ENCODE peak calls at places on chromosomes 12 and 14, in seven cellular contexts. One of them, this sample, is unnamed.
A peak's percentile ranks its signal among the peaks of the same experiment; 100 is the strongest.

GRCh38 chr12:6338955-6339761 is 2.7 kb downstream of the TNFRSF1A start:
- DNase-seq in transverse colon: no peak
- DNase-seq in esophagus muscularis mucosa: no peak
- DNase-seq in colonic mucosa: no peak
- DNase-seq in mammary epithelial cell: no peak
- DNase-seq in uterus: no peak
- DNase-seq in upper lobe of right lung: no peak
- DNase-seq in this sample: no peak

GRCh38 chr12:105504286-105504685 is 173.8 kb downstream of the C12orf75 start:
- DNase-seq in transverse colon: no peak
- DNase-seq in esophagus muscularis mucosa: peak; percentile 31
- DNase-seq in colonic mucosa: no peak
- DNase-seq in mammary epithelial cell: no peak
- DNase-seq in uterus: no peak
- DNase-seq in upper lobe of right lung: no peak
- DNase-seq in this sample: no peak

GRCh38 chr12:42236017-42236416 is 2.0 kb downstream of the YAF2 start:
- DNase-seq in transverse colon: no peak
- DNase-seq in esophagus muscularis mucosa: no peak
- DNase-seq in colonic mucosa: no peak
- DNase-seq in mammary epithelial cell: no peak
- DNase-seq in uterus: no peak
- DNase-seq in upper lobe of right lung: no peak
- DNase-seq in this sample: no peak

GRCh38 chr14:74655597-74656389 is 43.8 kb upstream of the LTBP2 start:
- DNase-seq in transverse colon: no peak
- DNase-seq in esophagus muscularis mucosa: no peak
- DNase-seq in colonic mucosa: no peak
- DNase-seq in mammary epithelial cell: peak; percentile 76
- DNase-seq in uterus: no peak
- DNase-seq in upper lobe of right lung: no peak
- DNase-seq in this sample: no peak

GRCh38 chr12:131229426-131230339 is 276.0 kb downstream of the ADGRD1 start:
- DNase-seq in transverse colon: no peak
- DNase-seq in esophagus muscularis mucosa: no peak
- DNase-seq in colonic mucosa: no peak
- DNase-seq in mammary epithelial cell: no peak
- DNase-seq in uterus: peak; percentile 68
- DNase-seq in upper lobe of right lung: peak; percentile 58
- DNase-seq in this sample: no peak

GRCh38 chr12:99339663-99340062 is 307.9 kb upstream of the GARIN6 start:
- DNase-seq in transverse colon: no peak
- DNase-seq in esophagus muscularis mucosa: no peak
- DNase-seq in colonic mucosa: no peak
- DNase-seq in mammary epithelial cell: no peak
- DNase-seq in uterus: no peak
- DNase-seq in upper lobe of right lung: no peak
- DNase-seq in this sample: no peak

GRCh38 chr12:6205144-6205539 is 4.9 kb downstream of the CD9 start:
- DNase-seq in transverse colon: peak; percentile 60
- DNase-seq in esophagus muscularis mucosa: no peak
- DNase-seq in colonic mucosa: peak; percentile 44
- DNase-seq in mammary epithelial cell: no peak
- DNase-seq in uterus: peak; percentile 85
- DNase-seq in upper lobe of right lung: no peak
- DNase-seq in this sample: no peak

GRCh38 chr14:77024171-77024627 is 4.3 kb downstream of the IRF2BPL start:
- DNase-seq in transverse colon: peak; percentile 67
- DNase-seq in esophagus muscularis mucosa: no peak
- DNase-seq in colonic mucosa: peak; percentile 75
- DNase-seq in mammary epithelial cell: peak; percentile 65
- DNase-seq in uterus: peak; percentile 49
- DNase-seq in upper lobe of right lung: no peak
- DNase-seq in this sample: no peak

GRCh38 chr12:114445401-114446323 is 39.7 kb upstream of the TBX5 start:
- DNase-seq in transverse colon: no peak
- DNase-seq in esophagus muscularis mucosa: no peak
- DNase-seq in colonic mucosa: no peak
- DNase-seq in mammary epithelial cell: no peak
- DNase-seq in uterus: no peak
- DNase-seq in upper lobe of right lung: no peak
- DNase-seq in this sample: no peak

GRCh38 chr12:13835657-13836056 is 145.7 kb downstream of the GRIN2B start:
- DNase-seq in transverse colon: no peak
- DNase-seq in esophagus muscularis mucosa: peak; percentile 39
- DNase-seq in colonic mucosa: no peak
- DNase-seq in mammary epithelial cell: no peak
- DNase-seq in uterus: no peak
- DNase-seq in upper lobe of right lung: no peak
- DNase-seq in this sample: no peak

DNA sequence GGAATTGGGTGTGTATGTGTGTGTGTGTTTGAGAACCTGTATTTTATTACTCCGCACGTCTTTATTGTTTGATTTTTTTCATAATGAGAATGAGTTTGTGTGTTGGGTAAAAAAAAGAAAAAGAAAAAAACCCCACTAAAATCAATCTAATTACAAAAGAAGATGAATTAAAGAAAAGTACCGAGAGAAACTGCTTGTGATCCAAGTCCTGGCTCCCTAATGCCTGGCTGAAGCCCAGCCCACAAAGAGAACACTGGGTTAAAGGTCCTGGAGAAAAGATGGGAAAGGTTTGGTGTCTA is 571 bp upstream of the BCL2L2 start:
- DNase-seq in transverse colon: no peak
- DNase-seq in esophagus muscularis mucosa: no peak
- DNase-seq in colonic mucosa: no peak
- DNase-seq in mammary epithelial cell: no peak
- DNase-seq in uterus: no peak
- DNase-seq in upper lobe of right lung: no peak
- DNase-seq in this sample: no peak
- H3K27ac ChIP-seq in transverse colon: peak overlapping the region; percentile 92
- H3K27ac ChIP-seq in esophagus muscularis mucosa: peak overlapping the region; percentile 87
- H3K27ac ChIP-seq in colonic mucosa: peak overlapping the region; percentile 91
- H3K27ac ChIP-seq in mammary epithelial cell: peak overlapping the region; percentile 60
- H3K27ac ChIP-seq in uterus: peak overlapping the region; percentile 86
- H3K27ac ChIP-seq in upper lobe of right lung: peak overlapping the region; percentile 89
- H3K27ac ChIP-seq in this sample: no peak overlapping the region

DNA sequence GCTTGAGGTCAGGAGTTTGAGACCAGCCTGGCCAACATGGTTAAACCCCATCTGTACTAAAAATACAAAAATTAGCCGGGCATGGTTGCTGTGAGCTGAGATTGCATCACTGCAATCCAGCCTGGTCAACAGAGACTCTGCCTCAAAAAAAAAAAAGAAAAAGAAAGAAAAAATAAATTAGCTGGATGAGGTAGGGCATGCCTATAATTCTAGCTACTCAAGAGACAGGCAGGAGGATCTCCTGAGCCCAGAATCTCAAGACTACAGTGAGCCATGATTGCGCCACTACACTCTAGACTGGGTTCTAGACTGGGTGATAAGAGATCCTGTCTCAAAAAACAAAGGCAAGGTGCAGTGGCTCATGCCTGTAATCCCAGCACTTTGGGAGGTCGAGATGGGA is 16.9 kb downstream of the PPP4R3A start:
- DNase-seq in transverse colon: no peak
- DNase-seq in esophagus muscularis mucosa: no peak
- DNase-seq in colonic mucosa: no peak
- DNase-seq in mammary epithelial cell: no peak
- DNase-seq in uterus: no peak
- DNase-seq in upper lobe of right lung: no peak
- DNase-seq in this sample: no peak
- H3K4me1 ChIP-seq in transverse colon: peaks cover 50% of the 10 kb centered on the region
- H3K4me1 ChIP-seq in esophagus muscularis mucosa: peaks cover 68% of the 10 kb centered on the region
- H3K4me1 ChIP-seq in colonic mucosa: peaks cover 4% of the 10 kb centered on the region
- H3K4me1 ChIP-seq in mammary epithelial cell: peaks cover 8% of the 10 kb centered on the region
- H3K4me1 ChIP-seq in uterus: peaks cover 5% of the 10 kb centered on the region
- H3K4me1 ChIP-seq in upper lobe of right lung: peaks cover 60% of the 10 kb centered on the region
- H3K4me1 ChIP-seq in this sample: no peaks in the 10 kb centered on the region

DNA sequence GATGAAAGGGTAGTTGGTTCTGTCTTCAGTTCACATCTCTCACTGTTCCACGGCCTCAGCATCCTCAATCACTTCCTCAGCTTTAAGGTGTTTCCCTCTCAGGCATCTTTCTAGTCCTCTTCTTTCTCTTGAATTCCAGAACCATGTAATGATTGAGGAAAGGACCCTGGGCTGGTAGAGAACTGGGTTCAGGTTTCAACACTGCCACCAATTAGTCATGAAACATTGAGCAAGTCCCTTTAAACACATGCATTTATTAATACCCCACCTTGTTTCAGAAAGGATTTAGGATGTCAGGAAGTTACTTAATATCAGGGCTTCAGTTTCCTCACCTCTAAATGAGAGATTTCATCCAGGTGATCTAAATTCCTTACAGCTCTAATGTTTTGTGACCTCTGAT is 7.2 kb downstream of the DMAC2L start:
- DNase-seq in transverse colon: no peak
- DNase-seq in esophagus muscularis mucosa: no peak
- DNase-seq in colonic mucosa: no peak
- DNase-seq in mammary epithelial cell: peak; percentile 72
- DNase-seq in uterus: no peak
- DNase-seq in upper lobe of right lung: no peak
- DNase-seq in this sample: no peak
- H3K36me3 ChIP-seq in transverse colon: peaks cover 2% of the 10 kb centered on the region
- H3K36me3 ChIP-seq in esophagus muscularis mucosa: peaks cover 5% of the 10 kb centered on the region
- H3K36me3 ChIP-seq in colonic mucosa: no peaks in the 10 kb centered on the region
- H3K36me3 ChIP-seq in mammary epithelial cell: peaks cover 4% of the 10 kb centered on the region
- H3K36me3 ChIP-seq in uterus: no peaks in the 10 kb centered on the region
- H3K36me3 ChIP-seq in upper lobe of right lung: peaks cover 8% of the 10 kb centered on the region
- H3K36me3 ChIP-seq in this sample: peaks cover 7% of the 10 kb centered on the region

DNA sequence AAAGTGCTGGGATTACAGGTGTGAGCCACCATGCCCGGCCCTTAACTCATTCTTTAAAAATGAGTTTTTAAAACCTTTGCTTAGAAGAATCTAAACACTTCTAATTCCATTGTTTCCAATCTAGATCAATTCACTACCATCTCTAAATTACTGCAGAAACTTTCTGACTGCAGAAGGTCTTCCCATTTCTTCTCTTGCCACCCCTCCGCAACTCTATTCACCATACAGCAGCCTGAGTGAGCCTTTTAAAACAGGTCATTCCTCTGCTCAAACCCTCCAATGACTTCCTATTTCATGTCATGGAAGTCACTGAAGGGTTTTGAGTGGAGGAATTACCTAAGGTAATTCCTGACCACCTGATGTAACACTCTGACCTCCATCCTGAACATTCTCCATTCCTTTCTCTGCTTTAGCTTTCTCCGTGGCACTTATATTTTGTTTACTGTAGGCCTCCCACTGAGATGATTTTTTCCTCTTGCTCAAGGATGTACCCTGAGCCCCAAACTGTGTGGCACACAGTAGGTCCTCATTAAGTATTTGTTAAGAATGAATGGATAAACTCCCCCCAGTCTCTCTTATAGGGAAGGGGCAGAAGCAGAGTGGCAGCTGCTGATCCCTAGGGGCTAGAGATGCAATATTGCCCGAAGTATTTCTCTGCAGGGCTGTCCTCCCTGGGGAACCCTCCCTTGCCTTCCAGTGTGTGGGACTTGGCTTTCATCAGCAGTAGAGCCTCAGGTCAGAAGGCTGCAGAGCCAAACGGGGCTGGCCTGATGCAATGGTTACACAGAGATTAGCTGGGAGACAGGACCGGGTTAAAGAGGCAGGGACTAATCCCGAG is 1.2 kb downstream of the DDIT3 start:
- DNase-seq in transverse colon: peak; percentile 23
- DNase-seq in esophagus muscularis mucosa: no peak
- DNase-seq in colonic mucosa: peak; percentile 41
- DNase-seq in mammary epithelial cell: peak; percentile 25
- DNase-seq in uterus: peak; percentile 57
- DNase-seq in upper lobe of right lung: no peak
- DNase-seq in this sample: peak; percentile 86
- H3K27ac ChIP-seq in transverse colon: peak overlapping the region; percentile 100
- H3K27ac ChIP-seq in esophagus muscularis mucosa: peak overlapping the region; percentile 98
- H3K27ac ChIP-seq in colonic mucosa: peak overlapping the region; percentile 91
- H3K27ac ChIP-seq in mammary epithelial cell: peak overlapping the region; percentile 89
- H3K27ac ChIP-seq in uterus: peak overlapping the region; percentile 99
- H3K27ac ChIP-seq in upper lobe of right lung: peak overlapping the region; percentile 90
- H3K27ac ChIP-seq in this sample: peak overlapping the region; percentile 76

GRCh38 chr12:56630180-56630632 is at the start of gene BAZ2A:
- DNase-seq in transverse colon: peak; percentile 93
- DNase-seq in esophagus muscularis mucosa: peak; percentile 96
- DNase-seq in colonic mucosa: peak; percentile 95
- DNase-seq in mammary epithelial cell: peak; percentile 77
- DNase-seq in uterus: peak; percentile 83
- DNase-seq in upper lobe of right lung: peak; percentile 94
- DNase-seq in this sample: peak; percentile 40
- H3K4me1 ChIP-seq in transverse colon: peaks cover 52% of the 10 kb centered on the region
- H3K4me1 ChIP-seq in esophagus muscularis mucosa: peaks cover 74% of the 10 kb centered on the region
- H3K4me1 ChIP-seq in colonic mucosa: peaks cover 20% of the 10 kb centered on the region
- H3K4me1 ChIP-seq in mammary epithelial cell: peaks cover 36% of the 10 kb centered on the region
- H3K4me1 ChIP-seq in uterus: peaks cover 30% of the 10 kb centered on the region
- H3K4me1 ChIP-seq in upper lobe of right lung: peaks cover 54% of the 10 kb centered on the region
- H3K4me1 ChIP-seq in this sample: peaks cover 32% of the 10 kb centered on the region

GRCh38 chr14:97916100-97916499 is 1118.9 kb downstream of the VRK1 start:
- DNase-seq in transverse colon: no peak
- DNase-seq in esophagus muscularis mucosa: no peak
- DNase-seq in colonic mucosa: no peak
- DNase-seq in mammary epithelial cell: no peak
- DNase-seq in uterus: no peak
- DNase-seq in upper lobe of right lung: no peak
- DNase-seq in this sample: no peak

GRCh38 chr14:97920201-97920600 is 1123.0 kb downstream of the VRK1 start:
- DNase-seq in transverse colon: no peak
- DNase-seq in esophagus muscularis mucosa: no peak
- DNase-seq in colonic mucosa: no peak
- DNase-seq in mammary epithelial cell: no peak
- DNase-seq in uterus: no peak
- DNase-seq in upper lobe of right lung: no peak
- DNase-seq in this sample: no peak

GRCh38 chr14:97917169-97917568 is 1120.0 kb downstream of the VRK1 start:
- DNase-seq in transverse colon: no peak
- DNase-seq in esophagus muscularis mucosa: no peak
- DNase-seq in colonic mucosa: no peak
- DNase-seq in mammary epithelial cell: no peak
- DNase-seq in uterus: no peak
- DNase-seq in upper lobe of right lung: no peak
- DNase-seq in this sample: no peak

GRCh38 chr14:97916669-97917068 is 1119.5 kb downstream of the VRK1 start:
- DNase-seq in transverse colon: no peak
- DNase-seq in esophagus muscularis mucosa: no peak
- DNase-seq in colonic mucosa: no peak
- DNase-seq in mammary epithelial cell: no peak
- DNase-seq in uterus: no peak
- DNase-seq in upper lobe of right lung: no peak
- DNase-seq in this sample: no peak
- H3K36me3 ChIP-seq in transverse colon: no peaks in the 10 kb centered on the region
- H3K36me3 ChIP-seq in esophagus muscularis mucosa: no peaks in the 10 kb centered on the region
- H3K36me3 ChIP-seq in colonic mucosa: no peaks in the 10 kb centered on the region
- H3K36me3 ChIP-seq in mammary epithelial cell: no peaks in the 10 kb centered on the region
- H3K36me3 ChIP-seq in uterus: no peaks in the 10 kb centered on the region
- H3K36me3 ChIP-seq in upper lobe of right lung: no peaks in the 10 kb centered on the region
- H3K36me3 ChIP-seq in this sample: no peaks in the 10 kb centered on the region

GRCh38 chr12:65905941-65906471 is 81.7 kb downstream of the HMGA2 start:
- DNase-seq in transverse colon: no peak
- DNase-seq in esophagus muscularis mucosa: no peak
- DNase-seq in colonic mucosa: no peak
- DNase-seq in mammary epithelial cell: no peak
- DNase-seq in uterus: no peak
- DNase-seq in upper lobe of right lung: no peak
- DNase-seq in this sample: no peak
- H3K27ac ChIP-seq in transverse colon: no peak overlapping the region
- H3K27ac ChIP-seq in esophagus muscularis mucosa: no peak overlapping the region
- H3K27ac ChIP-seq in colonic mucosa: no peak overlapping the region
- H3K27ac ChIP-seq in mammary epithelial cell: no peak overlapping the region
- H3K27ac ChIP-seq in uterus: no peak overlapping the region
- H3K27ac ChIP-seq in upper lobe of right lung: no peak overlapping the region
- H3K27ac ChIP-seq in this sample: no peak overlapping the region

This sample was measured in SJSA1.